ENCODE peak calls at places on chromosomes 7 and 10, in seven cellular contexts. One of them, this sample, is unnamed.
A peak's percentile ranks its signal among the peaks of the same experiment; 100 is the strongest.

GRCh38 chr7:27220440-27220955 is 20.6 kb upstream of the HOXA13 start:
- DNase-seq in AG09319: no peak
- DNase-seq in AG09309: no peak
- DNase-seq in vagina: peak; percentile 55
- DNase-seq in upper lobe of left lung: peak; percentile 81
- DNase-seq in Peyer's patch: peak; percentile 48
- DNase-seq in fibroblast of lung: no peak
- DNase-seq in this sample: no peak

GRCh38 chr7:140435252-140435895 is 31.5 kb downstream of the RAB19 start:
- DNase-seq in vagina: no peak
- DNase-seq in fibroblast of lung: peak; percentile 8
- DNase-seq in AG09319: no peak
- DNase-seq in Peyer's patch: no peak
- DNase-seq in AG09309: no peak
- DNase-seq in upper lobe of left lung: peak; percentile 82
- DNase-seq in this sample: no peak

GRCh38 chr7:91517408-91517807 is 253.2 kb downstream of the FZD1 start:
- DNase-seq in Peyer's patch: no peak
- DNase-seq in vagina: no peak
- DNase-seq in fibroblast of lung: no peak
- DNase-seq in AG09319: no peak
- DNase-seq in upper lobe of left lung: no peak
- DNase-seq in AG09309: no peak
- DNase-seq in this sample: no peak

GRCh38 chr7:157633465-157634185 is 296.8 kb downstream of the DNAJB6 start:
- DNase-seq in upper lobe of left lung: peak; percentile 49
- DNase-seq in vagina: no peak
- DNase-seq in fibroblast of lung: no peak
- DNase-seq in AG09309: no peak
- DNase-seq in AG09319: no peak
- DNase-seq in Peyer's patch: no peak
- DNase-seq in this sample: no peak

GRCh38 chr7:74271742-74272141 is 17.5 kb upstream of the CLIP2 start:
- DNase-seq in AG09309: no peak
- DNase-seq in fibroblast of lung: no peak
- DNase-seq in upper lobe of left lung: no peak
- DNase-seq in Peyer's patch: no peak
- DNase-seq in AG09319: no peak
- DNase-seq in vagina: no peak
- DNase-seq in this sample: no peak

GRCh38 chr10:75195035-75195763 is 15.4 kb upstream of the VDAC2 start:
- DNase-seq in upper lobe of left lung: no peak
- DNase-seq in AG09319: peak; percentile 62
- DNase-seq in Peyer's patch: no peak
- DNase-seq in AG09309: peak; percentile 75
- DNase-seq in vagina: no peak
- DNase-seq in fibroblast of lung: peak; percentile 90
- DNase-seq in this sample: no peak

GRCh38 chr7:78125884-78126283 is 327.3 kb downstream of the PHTF2 start:
- DNase-seq in vagina: no peak
- DNase-seq in fibroblast of lung: peak; percentile 36
- DNase-seq in upper lobe of left lung: no peak
- DNase-seq in AG09319: peak; percentile 44
- DNase-seq in Peyer's patch: no peak
- DNase-seq in AG09309: peak; percentile 29
- DNase-seq in this sample: no peak

GRCh38 chr7:129161524-129161923 is 17.0 kb downstream of the TSPAN33 start:
- DNase-seq in vagina: no peak
- DNase-seq in fibroblast of lung: no peak
- DNase-seq in Peyer's patch: no peak
- DNase-seq in AG09309: no peak
- DNase-seq in AG09319: no peak
- DNase-seq in upper lobe of left lung: no peak
- DNase-seq in this sample: no peak

GRCh38 chr10:104735469-104735868 is 94.4 kb downstream of the SORCS3 start:
- DNase-seq in Peyer's patch: no peak
- DNase-seq in AG09319: no peak
- DNase-seq in AG09309: no peak
- DNase-seq in fibroblast of lung: no peak
- DNase-seq in vagina: no peak
- DNase-seq in upper lobe of left lung: no peak
- DNase-seq in this sample: no peak

GRCh38 chr7:29379551-29379950 is 184.1 kb upstream of the PRR15 start:
- DNase-seq in upper lobe of left lung: no peak
- DNase-seq in fibroblast of lung: no peak
- DNase-seq in AG09319: no peak
- DNase-seq in AG09309: no peak
- DNase-seq in vagina: no peak
- DNase-seq in Peyer's patch: no peak
- DNase-seq in this sample: no peak

GRCh38 chr7:1247527-1248041 is 14.9 kb downstream of the UNCX start:
- DNase-seq in fibroblast of lung: no peak
- DNase-seq in AG09319: no peak
- DNase-seq in vagina: no peak
- DNase-seq in Peyer's patch: no peak
- DNase-seq in upper lobe of left lung: peak; percentile 81
- DNase-seq in AG09309: no peak
- DNase-seq in this sample: no peak

GRCh38 chr10:84097787-84098353 is 41.4 kb upstream of the GHITM start:
- DNase-seq in vagina: no peak
- DNase-seq in AG09309: no peak
- DNase-seq in AG09319: no peak
- DNase-seq in Peyer's patch: no peak
- DNase-seq in upper lobe of left lung: no peak
- DNase-seq in fibroblast of lung: peak; percentile 8
- DNase-seq in this sample: no peak

GRCh38 chr7:128115326-128115820 is 84.1 kb upstream of the LRRC4 start:
- DNase-seq in AG09309: no peak
- DNase-seq in AG09319: no peak
- DNase-seq in fibroblast of lung: no peak
- DNase-seq in vagina: no peak
- DNase-seq in upper lobe of left lung: no peak
- DNase-seq in Peyer's patch: peak; percentile 3
- DNase-seq in this sample: peak; percentile 44

GRCh38 chr7:2804227-2804763 is 39.8 kb downstream of the GNA12 start:
- DNase-seq in AG09309: no peak
- DNase-seq in vagina: no peak
- DNase-seq in fibroblast of lung: no peak
- DNase-seq in AG09319: no peak
- DNase-seq in upper lobe of left lung: no peak
- DNase-seq in Peyer's patch: no peak
- DNase-seq in this sample: peak; percentile 39
- TF ChIP-seq CTCF in AG09309: no peak
- TF ChIP-seq CTCF in vagina: no peak
- TF ChIP-seq CTCF in fibroblast of lung: no peak
- TF ChIP-seq CTCF in AG09319: no peak
- TF ChIP-seq CTCF in upper lobe of left lung: no peak
- TF ChIP-seq CTCF in Peyer's patch: no peak
- TF ChIP-seq CTCF in this sample: no peak

DNA sequence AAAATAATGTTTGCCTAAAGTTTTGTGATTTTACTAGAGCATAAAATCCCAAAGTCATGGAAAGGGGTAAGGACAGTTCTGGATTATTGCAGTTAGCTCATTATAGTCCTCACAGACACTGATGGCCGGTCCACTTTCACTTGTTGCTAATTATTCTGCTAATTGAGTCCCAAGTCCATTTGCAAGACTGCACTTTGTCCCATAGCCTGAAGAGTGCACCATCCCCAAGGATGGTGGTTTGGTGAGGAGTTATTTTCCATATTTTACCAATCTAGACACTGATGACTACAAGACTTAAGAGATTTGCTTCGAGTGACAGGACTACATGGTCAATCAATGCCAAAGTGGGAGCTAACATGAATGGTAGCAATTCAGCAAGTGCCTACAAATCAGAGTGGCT is 181.8 kb upstream of the CACNA2D1 start:
- DNase-seq in AG09309: no peak
- DNase-seq in vagina: no peak
- DNase-seq in Peyer's patch: no peak
- DNase-seq in upper lobe of left lung: no peak
- DNase-seq in fibroblast of lung: no peak
- DNase-seq in AG09319: no peak
- DNase-seq in this sample: no peak
- TF ChIP-seq CTCF in AG09309: no peak
- TF ChIP-seq CTCF in vagina: no peak
- TF ChIP-seq CTCF in Peyer's patch: no peak
- TF ChIP-seq CTCF in upper lobe of left lung: no peak
- TF ChIP-seq CTCF in fibroblast of lung: no peak
- TF ChIP-seq CTCF in AG09319: no peak
- TF ChIP-seq CTCF in this sample: no peak

GRCh38 chr10:46325021-46325420 is 38.2 kb downstream of the ANTXRL start:
- DNase-seq in AG09319: no peak
- DNase-seq in fibroblast of lung: no peak
- DNase-seq in AG09309: no peak
- DNase-seq in upper lobe of left lung: no peak
- DNase-seq in Peyer's patch: no peak
- DNase-seq in vagina: no peak
- DNase-seq in this sample: no peak
- TF ChIP-seq CTCF in AG09319: peak; percentile 36
- TF ChIP-seq CTCF in fibroblast of lung: no peak
- TF ChIP-seq CTCF in AG09309: peak; percentile 50
- TF ChIP-seq CTCF in upper lobe of left lung: no peak
- TF ChIP-seq CTCF in Peyer's patch: no peak
- TF ChIP-seq CTCF in vagina: no peak
- TF ChIP-seq CTCF in this sample: peak; percentile 38

GRCh38 chr7:115682507-115682906 is 348.1 kb downstream of the TFEC start:
- DNase-seq in AG09319: no peak
- DNase-seq in upper lobe of left lung: no peak
- DNase-seq in vagina: no peak
- DNase-seq in AG09309: no peak
- DNase-seq in Peyer's patch: no peak
- DNase-seq in fibroblast of lung: no peak
- DNase-seq in this sample: no peak

GRCh38 chr7:115680921-115681320 is 349.6 kb downstream of the TFEC start:
- DNase-seq in Peyer's patch: no peak
- DNase-seq in vagina: no peak
- DNase-seq in AG09319: no peak
- DNase-seq in fibroblast of lung: no peak
- DNase-seq in AG09309: no peak
- DNase-seq in upper lobe of left lung: no peak
- DNase-seq in this sample: no peak

GRCh38 chr7:115678049-115678982 is 352.2 kb downstream of the TFEC start:
- DNase-seq in upper lobe of left lung: no peak
- DNase-seq in AG09309: peak; percentile 82
- DNase-seq in vagina: no peak
- DNase-seq in Peyer's patch: no peak
- DNase-seq in AG09319: peak; percentile 89
- DNase-seq in fibroblast of lung: peak; percentile 75
- DNase-seq in this sample: no peak

GRCh38 chr7:115679423-115679822 is 351.1 kb downstream of the TFEC start:
- DNase-seq in AG09309: no peak
- DNase-seq in Peyer's patch: no peak
- DNase-seq in AG09319: no peak
- DNase-seq in upper lobe of left lung: no peak
- DNase-seq in fibroblast of lung: no peak
- DNase-seq in vagina: no peak
- DNase-seq in this sample: no peak

GRCh38 chr7:115679976-115680375 is 350.6 kb downstream of the TFEC start:
- DNase-seq in fibroblast of lung: peak; percentile 65
- DNase-seq in AG09319: no peak
- DNase-seq in upper lobe of left lung: no peak
- DNase-seq in AG09309: no peak
- DNase-seq in Peyer's patch: no peak
- DNase-seq in vagina: no peak
- DNase-seq in this sample: no peak
- TF ChIP-seq CTCF in fibroblast of lung: peak; percentile 67
- TF ChIP-seq CTCF in AG09319: peak; percentile 24
- TF ChIP-seq CTCF in upper lobe of left lung: no peak
- TF ChIP-seq CTCF in AG09309: peak; percentile 50
- TF ChIP-seq CTCF in Peyer's patch: no peak
- TF ChIP-seq CTCF in vagina: no peak
- TF ChIP-seq CTCF in this sample: peak; percentile 69

GRCh38 chr7:151518781-151519044 is 982 bp downstream of the RHEB start:
- DNase-seq in vagina: no peak
- DNase-seq in AG09309: no peak
- DNase-seq in Peyer's patch: peak; percentile 53
- DNase-seq in upper lobe of left lung: no peak
- DNase-seq in AG09319: no peak
- DNase-seq in fibroblast of lung: no peak
- DNase-seq in this sample: no peak
- TF ChIP-seq CTCF in vagina: no peak
- TF ChIP-seq CTCF in AG09309: no peak
- TF ChIP-seq CTCF in Peyer's patch: no peak
- TF ChIP-seq CTCF in upper lobe of left lung: no peak
- TF ChIP-seq CTCF in AG09319: no peak
- TF ChIP-seq CTCF in fibroblast of lung: no peak
- TF ChIP-seq CTCF in this sample: no peak

DNA sequence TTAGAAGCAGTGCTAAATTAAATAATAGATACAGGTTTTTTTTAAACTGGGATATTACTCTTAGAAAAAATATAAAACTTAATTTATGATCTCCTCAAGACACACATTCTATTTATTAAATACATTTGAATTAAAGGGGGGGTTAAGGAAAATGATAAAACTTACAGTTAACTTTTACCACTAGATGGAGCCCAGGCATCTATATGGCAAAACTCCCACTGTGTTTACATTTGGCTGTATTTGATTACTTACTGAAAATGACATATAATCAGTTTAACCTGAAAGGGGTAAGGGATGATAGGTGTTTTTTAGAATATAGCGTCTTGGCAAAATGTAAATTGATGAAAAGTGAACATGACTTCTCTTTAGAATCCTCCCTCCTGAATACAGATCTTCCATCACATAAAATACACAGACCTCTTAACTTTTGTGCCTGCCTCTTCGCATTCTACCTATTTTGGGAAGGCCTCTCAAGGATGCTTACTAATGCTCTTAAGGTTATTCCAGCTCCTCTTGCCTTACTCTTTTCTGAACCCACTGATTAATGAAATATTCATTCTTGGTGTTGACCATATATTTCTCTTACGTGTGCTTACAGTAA is 235.7 kb downstream of the AGMO start:
- DNase-seq in AG09319: no peak
- DNase-seq in fibroblast of lung: peak; percentile 61
- DNase-seq in Peyer's patch: no peak
- DNase-seq in vagina: no peak
- DNase-seq in upper lobe of left lung: no peak
- DNase-seq in AG09309: no peak
- DNase-seq in this sample: no peak
- TF ChIP-seq CTCF in AG09319: peak; percentile 53
- TF ChIP-seq CTCF in fibroblast of lung: peak; percentile 65
- TF ChIP-seq CTCF in Peyer's patch: no peak
- TF ChIP-seq CTCF in vagina: no peak
- TF ChIP-seq CTCF in upper lobe of left lung: no peak
- TF ChIP-seq CTCF in AG09309: peak; percentile 63
- TF ChIP-seq CTCF in this sample: peak; percentile 76

GRCh38 chr7:69232445-69233376 is 365.6 kb upstream of the AUTS2 start:
- DNase-seq in AG09309: no peak
- DNase-seq in AG09319: no peak
- DNase-seq in fibroblast of lung: no peak
- DNase-seq in Peyer's patch: no peak
- DNase-seq in upper lobe of left lung: no peak
- DNase-seq in vagina: no peak
- DNase-seq in this sample: no peak

GRCh38 chr7:69225544-69225943 is 372.7 kb upstream of the AUTS2 start:
- DNase-seq in upper lobe of left lung: no peak
- DNase-seq in AG09309: no peak
- DNase-seq in AG09319: no peak
- DNase-seq in vagina: no peak
- DNase-seq in Peyer's patch: no peak
- DNase-seq in fibroblast of lung: no peak
- DNase-seq in this sample: no peak

GRCh38 chr7:69228212-69228811 is 370.0 kb upstream of the AUTS2 start:
- DNase-seq in fibroblast of lung: no peak
- DNase-seq in Peyer's patch: no peak
- DNase-seq in AG09319: no peak
- DNase-seq in vagina: no peak
- DNase-seq in upper lobe of left lung: no peak
- DNase-seq in AG09309: no peak
- DNase-seq in this sample: no peak
- TF ChIP-seq CTCF in fibroblast of lung: no peak
- TF ChIP-seq CTCF in Peyer's patch: no peak
- TF ChIP-seq CTCF in AG09319: no peak
- TF ChIP-seq CTCF in vagina: no peak
- TF ChIP-seq CTCF in upper lobe of left lung: no peak
- TF ChIP-seq CTCF in AG09309: no peak
- TF ChIP-seq CTCF in this sample: no peak